ENCODE peak calls at places on chromosome 2, in seven cellular contexts. F is mesothelial cell of epicardium, I is WTC11, J is testis, S is AG04450, M is stomach, U is HFF-Myc. H is an unnamed sample.

GRCh38 chr2:33498291-33498956 is 22.0 kb downstream of the RASGRP3 start:
- DNase-seq in U (no peak), J (no peak), I (no peak), M (no peak), F (no peak), S (no peak), H (no peak)

GRCh38 chr2:28193552-28194383 is 198.9 kb upstream of the FOSL2 start:
- DNase-seq in J (no peak), F (no peak), U (peak), I (no peak), S (no peak), M (no peak), H (peak)

GRCh38 chr2:213122730-213123129 is 28.7 kb downstream of the IKZF2 start:
- DNase-seq in F (no peak), U (no peak), M (no peak), S (no peak), J (no peak), I (no peak), H (no peak)

GRCh38 chr2:112910219-112910618 is 746 bp upstream of the IL37 start:
- DNase-seq in S (no peak), U (no peak), M (no peak), F (no peak), J (no peak), I (no peak), H (no peak)

GRCh38 chr2:85724731-85725181 is 29.0 kb upstream of the ATOH8 start:
- DNase-seq in I (no peak), U (no peak), F (no peak), S (no peak), J (no peak), M (no peak), H (no peak)

GRCh38 chr2:5617796-5618195 is 74.4 kb upstream of the SOX11 start:
- DNase-seq in M (no peak), S (no peak), J (no peak), I (no peak), U (no peak), F (no peak), H (no peak)

GRCh38 chr2:233418052-233418760 is 63.9 kb downstream of the DGKD start:
- DNase-seq in F (no peak), S (no peak), M (peak), I (no peak), U (no peak), J (peak), H (no peak)

GRCh38 chr2:139033300-139033699 is 253.1 kb upstream of the NXPH2 start:
- DNase-seq in M (no peak), U (no peak), F (no peak), I (no peak), J (no peak), S (no peak), H (no peak)

GRCh38 chr2:99701503-99701902 is 211.7 kb upstream of the REV1 start:
- DNase-seq in J (no peak), F (no peak), S (no peak), I (no peak), U (no peak), M (no peak), H (no peak)

GRCh38 chr2:215880970-215881369 is 132.4 kb downstream of the MREG start:
- DNase-seq in S (no peak), J (no peak), M (no peak), I (no peak), F (no peak), U (no peak), H (peak)

GRCh38 chr2:215756351-215756731 is 257.0 kb downstream of the MREG start:
- DNase-seq in F (no peak), I (no peak), J (no peak), S (no peak), U (no peak), M (no peak), H (no peak)

GRCh38 chr2:167550448-167550847 is 662.2 kb downstream of the XIRP2 start:
- DNase-seq in F (no peak), U (no peak), M (no peak), S (no peak), I (no peak), J (no peak), H (peak)

GRCh38 chr2:238557431-238557830 is 130.7 kb downstream of the ASB1 start:
- DNase-seq in J (no peak), F (no peak), S (no peak), U (no peak), I (no peak), M (no peak), H (peak)

GRCh38 chr2:107625982-107626381 is 200.7 kb upstream of the RGPD4 start:
- DNase-seq in J (no peak), U (no peak), S (no peak), F (no peak), M (no peak), I (no peak), H (no peak)
- TF ChIP-seq CTCF in J (no peak), U (no peak), S (no peak), F (no peak), M (no peak), I (no peak), H (no peak)

GRCh38 chr2:61543062-61543461 is 4.9 kb upstream of the XPO1 start:
- DNase-seq in I (no peak), F (no peak), M (no peak), J (no peak), S (no peak), U (no peak), H (no peak)
- TF ChIP-seq CTCF in I (no peak), F (no peak), M (no peak), J (no peak), S (no peak), U (no peak), H (no peak)

GRCh38 chr2:119025762-119026351 is 83.9 kb downstream of the MARCO start:
- DNase-seq in U (no peak), J (no peak), I (no peak), M (no peak), F (no peak), S (no peak), H (no peak)
- TF ChIP-seq CTCF in U (no peak), J (no peak), I (no peak), M (no peak), F (no peak), S (no peak), H (no peak)

GRCh38 chr2:105785095-105785847 is 40.6 kb downstream of the NCK2 start:
- DNase-seq in U (no peak), F (no peak), J (no peak), I (no peak), S (no peak), M (peak), H (no peak)

GRCh38 chr2:105786231-105787230 is 41.8 kb downstream of the NCK2 start:
- DNase-seq in F (no peak), U (no peak), S (no peak), I (no peak), M (no peak), J (no peak), H (no peak)

GRCh38 chr2:105788670-105789290 is 44.1 kb downstream of the NCK2 start:
- DNase-seq in I (no peak), S (no peak), J (no peak), F (no peak), U (no peak), M (no peak), H (no peak)

GRCh38 chr2:105789745-105790466 is 45.2 kb downstream of the NCK2 start:
- DNase-seq in U (no peak), M (no peak), F (no peak), S (peak), J (peak), I (no peak), H (peak)

GRCh38 chr2:105787376-105788318 is 42.9 kb downstream of the NCK2 start:
- DNase-seq in M (no peak), S (no peak), I (no peak), U (no peak), F (no peak), J (no peak), H (no peak)
- TF ChIP-seq CTCF in M (no peak), S (no peak), I (no peak), U (no peak), F (no peak), J (no peak), H (no peak)